ENCODE peak calls at places on chromosome 10, in ten cellular contexts. T is hepatocyte; D is NCI-H748 treated with DMSO at 0.1 percent for 48 hours; C is neuronal stem cell; Z is ELR; P is Caki2; F is memory B cell; N is GM19239; M is stimulated activated CD4-positive, alpha-beta T cell treated with anti-CD3 and anti-CD28 coated beads, Interleukin-15, amount 100 ng/mL, for 24 hours; L is fibroblast of mammary gland. Y is an unnamed sample.

GRCh38 chr10:86723009-86723408 is 33.4 kb upstream of the BMPR1A start:
- DNase-seq in T (no peak), D (no peak), C (no peak), Z (no peak), P (no peak), F (no peak), N (no peak), M (no peak), L (no peak), Y (no peak)

GRCh38 chr10:33559105-33559504 is 224.6 kb upstream of the NRP1 start:
- DNase-seq in T (peak), D (no peak), C (no peak), Z (peak), P (no peak), F (no peak), N (no peak), M (peak), L (peak), Y (peak)

GRCh38 chr10:73857446-73857845 is 16.9 kb downstream of the CAMK2G start:
- DNase-seq in T (no peak), D (no peak), C (no peak), Z (peak), P (no peak), F (no peak), N (peak), M (peak), L (no peak), Y (peak)

GRCh38 chr10:76433161-76434005 is 1002.0 kb downstream of the LRMDA start:
- DNase-seq in T (peak), D (peak), C (no peak), Z (no peak), P (no peak), F (no peak), N (no peak), M (no peak), L (no peak), Y (no peak)

GRCh38 chr10:129136074-129136473 is 331.0 kb upstream of the MGMT start:
- DNase-seq in T (no peak), D (no peak), C (no peak), Z (no peak), P (no peak), F (no peak), N (no peak), M (no peak), L (no peak), Y (no peak)

GRCh38 chr10:124238367-124238766 is 145.0 kb upstream of the CHST15 start:
- DNase-seq in T (no peak), D (no peak), C (no peak), Z (no peak), P (no peak), F (no peak), N (no peak), M (no peak), L (no peak), Y (no peak)

GRCh38 chr10:44824607-44825006 is 86.5 kb upstream of the TMEM72 start:
- DNase-seq in T (no peak), D (no peak), C (no peak), Z (peak), P (no peak), F (no peak), N (no peak), M (no peak), L (no peak), Y (no peak)

GRCh38 chr10:29450405-29450804 is 161.5 kb downstream of the LYZL1 start:
- DNase-seq in T (no peak), D (no peak), C (no peak), Z (no peak), P (no peak), F (no peak), N (no peak), M (no peak), L (no peak), Y (no peak)

GRCh38 chr10:15255961-15256360 is 87.5 kb upstream of the NMT2 start:
- DNase-seq in T (no peak), D (no peak), C (no peak), Z (no peak), P (no peak), F (no peak), N (no peak), M (no peak), L (no peak), Y (no peak)

GRCh38 chr10:49569031-49569765 is 30.3 kb upstream of the ERCC6 start:
- DNase-seq in T (no peak), D (no peak), C (no peak), Z (peak), P (no peak), F (no peak), N (no peak), M (no peak), L (peak), Y (peak)

GRCh38 chr10:34489436-34489835 is 325.7 kb downstream of the PARD3 start:
- DNase-seq in T (no peak), D (no peak), C (no peak), Z (no peak), P (no peak), F (no peak), N (no peak), M (no peak), L (no peak), Y (no peak)

GRCh38 chr10:52390388-52390787 is 76.3 kb downstream of the DKK1 start:
- DNase-seq in T (no peak), D (no peak), C (no peak), Z (no peak), P (no peak), F (no peak), N (no peak), M (no peak), L (no peak), Y (no peak)

GRCh38 chr10:14009315-14010082 is 321.2 kb downstream of the FRMD4A start:
- DNase-seq in T (peak), D (peak), C (no peak), Z (peak), P (no peak), F (no peak), N (no peak), M (peak), L (peak), Y (peak)

GRCh38 chr10:37010741-37011140 is 114.7 kb upstream of the ANKRD30A start:
- DNase-seq in T (no peak), D (no peak), C (no peak), Z (no peak), P (no peak), F (no peak), N (no peak), M (no peak), L (no peak), Y (no peak)

GRCh38 chr10:112601214-112602090 is 154.4 kb downstream of the VTI1A start:
- DNase-seq in T (no peak), D (no peak), C (no peak), Z (no peak), P (no peak), F (no peak), N (no peak), M (no peak), L (no peak), Y (no peak)

GRCh38 chr10:50846753-50847152 is 38.7 kb downstream of the A1CF start:
- DNase-seq in T (no peak), D (no peak), C (no peak), Z (peak), P (no peak), F (no peak), N (no peak), M (no peak), L (peak), Y (peak)

GRCh38 chr10:106182542-106182941 is 982.0 kb downstream of the SORCS1 start:
- DNase-seq in T (peak), D (no peak), C (no peak), Z (no peak), P (no peak), F (no peak), N (no peak), M (no peak), L (no peak), Y (no peak)

GRCh38 chr10:107918171-107918570 is 753.7 kb upstream of the SORCS1 start:
- DNase-seq in T (no peak), D (no peak), C (no peak), Z (no peak), P (no peak), F (no peak), N (no peak), M (no peak), L (no peak), Y (no peak)

GRCh38 chr10:103241262-103242011 is 4.2 kb upstream of the RPEL1 start:
- DNase-seq in T (peak), D (no peak), C (no peak), Z (peak), P (peak), F (no peak), N (no peak), M (peak), L (peak), Y (peak)

GRCh38 chr10:32971536-32972091 is 13.6 kb upstream of the ITGB1 start:
- DNase-seq in T (peak), D (no peak), C (no peak), Z (no peak), P (peak), F (no peak), N (no peak), M (no peak), L (no peak), Y (no peak)

GRCh38 chr10:23192741-23193434 is 776 bp downstream of the PTF1A start:
- DNase-seq in T (peak), D (no peak), C (no peak), Z (no peak), P (no peak), F (no peak), N (no peak), M (no peak), L (no peak), Y (no peak)

GRCh38 chr10:69172241-69172998 is 7.6 kb upstream of the SUPV3L1 start:
- DNase-seq in T (no peak), D (no peak), C (no peak), Z (peak), P (no peak), F (no peak), N (peak), M (no peak), L (no peak), Y (no peak)

GRCh38 chr10:124043310-124044142 is 49.9 kb downstream of the CHST15 start:
- DNase-seq in T (no peak), D (no peak), C (no peak), Z (no peak), P (no peak), F (no peak), N (peak), M (no peak), L (no peak), Y (no peak)

GRCh38 chr10:119776536-119776935 is 50.7 kb downstream of the INPP5F start:
- DNase-seq in T (no peak), D (no peak), C (no peak), Z (peak), P (peak), F (no peak), N (no peak), M (no peak), L (peak), Y (peak)

GRCh38 chr10:91206837-91207474 is 13.5 kb upstream of the PCGF5 start:
- DNase-seq in T (no peak), D (no peak), C (no peak), Z (no peak), P (no peak), F (no peak), N (no peak), M (no peak), L (no peak), Y (no peak)

GRCh38 chr10:132392811-132393694 is 3.9 kb upstream of the PWWP2B start:
- DNase-seq in T (no peak), D (no peak), C (no peak), Z (peak), P (no peak), F (no peak), N (no peak), M (no peak), L (peak), Y (no peak)

GRCh38 chr10:33215635-33216034 is 118.8 kb downstream of the NRP1 start:
- DNase-seq in T (peak), D (no peak), C (no peak), Z (no peak), P (no peak), F (no peak), N (no peak), M (no peak), L (peak), Y (no peak)

GRCh38 chr10:4503076-4503475 is 322.9 kb upstream of the AKR1E2 start:
- DNase-seq in T (no peak), D (no peak), C (no peak), Z (no peak), P (no peak), F (no peak), N (no peak), M (no peak), L (no peak), Y (no peak)

GRCh38 chr10:46006219-46006618 is 24.2 kb downstream of the NCOA4 start:
- DNase-seq in T (no peak), D (no peak), C (no peak), Z (peak), P (peak), F (no peak), N (no peak), M (no peak), L (peak), Y (no peak)

GRCh38 chr10:113285291-113285690 is 267.6 kb upstream of the HABP2 start:
- DNase-seq in T (no peak), D (no peak), C (no peak), Z (no peak), P (no peak), F (no peak), N (no peak), M (no peak), L (no peak), Y (no peak)

GRCh38 chr10:33039167-33039566 is 81.1 kb upstream of the ITGB1 start:
- DNase-seq in T (no peak), D (no peak), C (no peak), Z (no peak), P (no peak), F (no peak), N (no peak), M (no peak), L (no peak), Y (no peak)

GRCh38 chr10:122368502-122369254 is 5.8 kb upstream of the PLEKHA1 start:
- DNase-seq in T (no peak), D (no peak), C (no peak), Z (no peak), P (no peak), F (no peak), N (no peak), M (no peak), L (no peak), Y (no peak)

Y was measured in brain microvascular endothelial cell.